ENCODE peak calls at places on chromosomes 13 and 19, in nine cellular contexts. Q, M, E, U, F, S, H, D and Z are unnamed samples.

GRCh38 chr19:4717191-4717965 is 6.3 kb downstream of the DPP9 start:
- DNase-seq in S (no peak), U (no peak), M (peak; percentile 82), Q (no peak), F (peak; percentile 71), E (no peak), D (no peak), H (no peak), Z (peak; percentile 71)

GRCh38 chr19:12965017-12965811 is 4.2 kb upstream of the DAND5 start:
- DNase-seq in S (peak; percentile 70), E (peak; percentile 70), Q (peak; percentile 63), U (peak; percentile 86), H (peak; percentile 65), M (peak; percentile 92), F (peak; percentile 88), D (peak; percentile 67), Z (peak; percentile 88)

GRCh38 chr19:5627395-5627904 is 4.6 kb downstream of the SAFB start:
- DNase-seq in M (peak; percentile 82), F (no peak), U (peak; percentile 41), D (peak; percentile 7), H (peak; percentile 61), E (no peak), Q (no peak), S (no peak), Z (peak; percentile 76)

GRCh38 chr19:2249010-2249866 is at the start of gene AMH:
- DNase-seq in U (no peak), M (no peak), H (no peak), D (no peak), S (no peak), F (no peak), Q (no peak), E (no peak), Z (no peak)

GRCh38 chr19:16262618-16263017 is 62.0 kb upstream of the KLF2 start:
- DNase-seq in H (no peak), U (no peak), D (no peak), M (no peak), F (no peak), S (no peak), Q (no peak), E (no peak), Z (no peak)

GRCh38 chr13:73934215-73934623 is 200.0 kb downstream of the KLF12 start:
- DNase-seq in U (no peak), Q (no peak), D (no peak), M (no peak), E (peak; percentile 3), S (no peak), H (no peak), F (no peak), Z (no peak)

GRCh38 chr19:33662391-33662790 is 40.6 kb downstream of the CHST8 start:
- DNase-seq in E (no peak), F (no peak), H (no peak), U (no peak), Q (no peak), S (no peak), D (no peak), M (no peak), Z (no peak)

GRCh38 chr13:110624766-110625756 is 9.7 kb downstream of the NAXD start:
- DNase-seq in F (no peak), S (no peak), U (no peak), Q (no peak), H (no peak), D (no peak), M (no peak), E (no peak), Z (no peak)

GRCh38 chr13:91381371-91381770 is 17.1 kb upstream of the GPC5 start:
- DNase-seq in U (no peak), F (no peak), Q (no peak), E (peak; percentile 23), D (no peak), S (no peak), H (peak; percentile 18), M (no peak), Z (no peak)

GRCh38 chr19:10848208-10848843 is at the start of gene C19orf38:
- DNase-seq in M (no peak), D (peak; percentile 34), U (peak; percentile 49), Q (no peak), F (no peak), H (peak; percentile 59), S (no peak), E (no peak), Z (no peak)

GRCh38 chr13:74675185-74675584 is 541.0 kb upstream of the KLF12 start:
- DNase-seq in E (no peak), H (no peak), F (peak; percentile 38), D (no peak), M (no peak), U (no peak), S (no peak), Q (no peak), Z (no peak)

GRCh38 chr19:12786950-12787349 is 4.3 kb upstream of the JUNB start:
- DNase-seq in E (no peak), D (no peak), M (no peak), H (no peak), Q (no peak), S (no peak), F (no peak), U (no peak), Z (no peak)